ENCODE peak calls at places on chromosomes 12 and 14, in five cellular contexts. D is CD4-positive, CD25-positive, alpha-beta regulatory T cell; K is A673; N is transverse colon; Z is fibroblast of pulmonary artery. I is an unnamed sample.

GRCh38 chr12:29796823-29797263 is 13.1 kb upstream of the TMTC1 start:
- DNase-seq in D (no peak), K (peak; percentile 34), N (peak; percentile 9), Z (peak; percentile 94), I (no peak)

GRCh38 chr12:92338671-92339070 is 193.0 kb upstream of the BTG1 start:
- DNase-seq in D (no peak), K (no peak), N (no peak), Z (peak; percentile 6), I (no peak)

GRCh38 chr12:98714426-98714825 is 69.3 kb downstream of the APAF1 start:
- DNase-seq in D (no peak), K (no peak), N (no peak), Z (no peak), I (no peak)

GRCh38 chr14:69600304-69600891 is 11.0 kb upstream of the SUSD6 start:
- DNase-seq in D (no peak), K (no peak), N (no peak), Z (no peak), I (no peak)

GRCh38 chr14:82080319-82080718 is 546.7 kb upstream of the SEL1L start:
- DNase-seq in D (no peak), K (no peak), N (no peak), Z (no peak), I (no peak)

GRCh38 chr12:82740129-82741000 is 53.7 kb downstream of the TMTC2 start:
- DNase-seq in D (no peak), K (peak; percentile 81), N (no peak), Z (peak; percentile 51), I (peak; percentile 83)

GRCh38 chr12:1935242-1935641 is 16.8 kb upstream of the CACNA2D4 start:
- DNase-seq in D (no peak), K (no peak), N (no peak), Z (no peak), I (no peak)

GRCh38 chr12:76874491-76875190 is 4.2 kb downstream of the CSRP2 start:
- DNase-seq in D (no peak), K (no peak), N (no peak), Z (no peak), I (no peak)

GRCh38 chr12:28987538-28988383 is 161.3 kb upstream of the FAR2 start:
- DNase-seq in D (no peak), K (no peak), N (no peak), Z (peak; percentile 31), I (no peak)

GRCh38 chr12:10196210-10196609 is 16.5 kb upstream of the GABARAPL1 start:
- DNase-seq in D (no peak), K (no peak), N (no peak), Z (no peak), I (no peak)

GRCh38 chr12:52280796-52281560 is 6.5 kb downstream of the KRT86 start:
- DNase-seq in D (no peak), K (no peak), N (peak; percentile 39), Z (peak; percentile 98), I (no peak)

GRCh38 chr14:99270491-99271287 is 1.3 kb downstream of the BCL11B start:
- DNase-seq in D (peak; percentile 48), K (peak; percentile 69), N (no peak), Z (no peak), I (no peak)

GRCh38 chr12:48956279-48957140 is 777 bp downstream of the ARF3 start:
- DNase-seq in D (no peak), K (peak; percentile 98), N (peak; percentile 84), Z (peak; percentile 98), I (peak; percentile 93)

GRCh38 chr14:68191567-68192321 is 372.2 kb downstream of the RAD51B start:
- DNase-seq in D (no peak), K (no peak), N (no peak), Z (peak; percentile 71), I (no peak)

GRCh38 chr12:108576660-108577234 is 14.4 kb downstream of the ISCU start:
- DNase-seq in D (no peak), K (no peak), N (peak; percentile 5), Z (no peak), I (no peak)

GRCh38 chr14:61562321-61563161 is 132.8 kb upstream of the HIF1A start:
- DNase-seq in D (no peak), K (no peak), N (no peak), Z (peak; percentile 98), I (no peak)

GRCh38 chr14:71764701-71765347 is 167.4 kb upstream of the RGS6 start:
- DNase-seq in D (no peak), K (no peak), N (no peak), Z (no peak), I (no peak)

DNA sequence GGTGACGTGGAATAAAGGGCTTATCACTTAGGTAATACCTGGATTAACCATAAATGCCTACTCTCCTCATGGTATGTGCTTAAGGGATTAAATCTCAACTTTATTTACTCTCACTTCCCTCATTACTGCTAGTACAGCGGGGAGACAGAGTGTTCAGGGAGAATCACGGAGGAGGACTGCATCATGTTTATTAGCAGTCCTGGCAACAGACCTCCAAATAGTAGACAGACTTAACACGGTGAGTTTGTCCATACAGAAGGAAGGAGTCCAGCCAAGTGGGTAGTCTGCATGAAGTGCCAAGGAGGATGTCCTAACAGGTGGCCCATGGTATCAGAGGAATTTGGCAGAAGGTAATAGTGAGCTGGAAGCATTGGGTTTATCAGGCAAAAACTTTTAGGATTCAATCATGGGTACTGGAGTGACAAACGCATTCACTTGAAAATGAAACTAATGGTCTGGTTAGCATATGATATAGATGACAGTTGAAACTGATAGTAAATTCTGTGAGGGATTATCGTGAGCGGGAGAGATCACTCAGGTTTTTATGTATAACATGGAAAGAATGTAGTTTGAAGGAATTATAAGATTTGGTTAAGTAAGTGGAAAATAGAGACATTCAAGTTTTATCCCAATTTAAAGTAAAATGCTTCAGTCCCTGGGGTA is 471.8 kb downstream of the TMEM117 start:
- DNase-seq in D (no peak), K (no peak), N (no peak), Z (peak; percentile 2), I (no peak)
- H3K4me3 ChIP-seq in D (no peak overlapping the region), K (no peak overlapping the region), N (no peak overlapping the region), Z (peak overlapping the region; percentile 17), I (no peak overlapping the region)

GRCh38 chr14:54625158-54625557 is 58.2 kb downstream of the SAMD4A start:
- DNase-seq in D (no peak), K (peak; percentile 54), N (no peak), Z (peak; percentile 42), I (no peak)
- H3K4me3 ChIP-seq in D (no peak overlapping the region), K (peak overlapping the region; percentile 7), N (no peak overlapping the region), Z (no peak overlapping the region), I (peak overlapping the region; percentile 7)

GRCh38 chr14:55589171-55589570 is 9.2 kb downstream of the KTN1 start:
- DNase-seq in D (no peak), K (no peak), N (no peak), Z (no peak), I (no peak)
- H3K4me3 ChIP-seq in D (no peak overlapping the region), K (no peak overlapping the region), N (no peak overlapping the region), Z (no peak overlapping the region), I (no peak overlapping the region)

GRCh38 chr14:52883658-52884057 is 67.2 kb downstream of the FERMT2 start:
- DNase-seq in D (no peak), K (peak; percentile 69), N (no peak), Z (no peak), I (no peak)

GRCh38 chr14:52888839-52889838 is 61.7 kb downstream of the FERMT2 start:
- DNase-seq in D (no peak), K (no peak), N (no peak), Z (no peak), I (no peak)

GRCh38 chr14:52891800-52892199 is 59.0 kb downstream of the FERMT2 start:
- DNase-seq in D (no peak), K (no peak), N (no peak), Z (no peak), I (no peak)

GRCh38 chr14:52885230-52885629 is 65.6 kb downstream of the FERMT2 start:
- DNase-seq in D (no peak), K (no peak), N (no peak), Z (peak; percentile 45), I (no peak)

DNA sequence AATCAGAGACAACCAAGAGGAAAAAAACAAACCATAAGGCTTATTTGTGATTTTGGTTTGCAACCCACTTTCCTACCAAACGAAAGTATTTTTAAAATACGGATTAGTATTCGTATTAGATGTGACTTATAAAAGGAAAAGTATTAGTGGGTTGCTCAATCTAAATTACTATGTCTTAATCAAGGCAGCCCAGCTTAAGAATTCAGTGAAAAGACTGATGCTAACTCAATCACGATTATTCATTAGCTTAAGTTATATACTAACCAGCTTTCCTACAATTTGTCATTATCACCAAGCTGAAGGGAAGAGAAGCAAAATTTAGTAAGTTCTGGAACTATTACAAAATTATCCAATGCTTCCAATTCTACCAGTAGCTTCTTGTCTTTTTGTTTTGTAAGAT is 62.7 kb downstream of the FERMT2 start:
- DNase-seq in D (no peak), K (no peak), N (no peak), Z (no peak), I (no peak)
- H3K4me3 ChIP-seq in D (no peak overlapping the region), K (no peak overlapping the region), N (no peak overlapping the region), Z (no peak overlapping the region), I (no peak overlapping the region)

DNA sequence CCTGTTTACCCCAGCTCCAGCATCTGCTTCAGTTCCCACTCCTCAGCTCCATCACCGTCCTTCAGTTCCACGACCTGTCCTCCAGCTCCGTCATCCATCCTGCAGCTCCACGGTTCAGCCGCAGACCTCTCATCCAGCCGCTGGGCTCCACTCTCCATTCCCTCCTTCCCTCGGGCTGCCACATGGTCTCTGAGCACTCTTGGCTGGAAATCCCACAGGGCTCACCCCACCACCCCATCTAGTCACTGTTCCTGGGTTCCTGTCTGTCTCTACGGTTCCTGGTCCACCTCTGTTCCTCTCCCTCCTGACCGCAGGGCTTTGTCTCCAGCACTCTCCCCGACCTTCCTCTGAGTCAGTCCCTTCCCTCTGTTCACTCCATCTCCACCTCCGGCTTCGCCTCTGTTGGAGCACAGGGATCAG is 3.2 kb upstream of the P3H3 start:
- DNase-seq in D (no peak), K (no peak), N (no peak), Z (peak; percentile 44), I (no peak)
- H3K4me3 ChIP-seq in D (no peak overlapping the region), K (no peak overlapping the region), N (no peak overlapping the region), Z (peak overlapping the region; percentile 31), I (no peak overlapping the region)

DNA sequence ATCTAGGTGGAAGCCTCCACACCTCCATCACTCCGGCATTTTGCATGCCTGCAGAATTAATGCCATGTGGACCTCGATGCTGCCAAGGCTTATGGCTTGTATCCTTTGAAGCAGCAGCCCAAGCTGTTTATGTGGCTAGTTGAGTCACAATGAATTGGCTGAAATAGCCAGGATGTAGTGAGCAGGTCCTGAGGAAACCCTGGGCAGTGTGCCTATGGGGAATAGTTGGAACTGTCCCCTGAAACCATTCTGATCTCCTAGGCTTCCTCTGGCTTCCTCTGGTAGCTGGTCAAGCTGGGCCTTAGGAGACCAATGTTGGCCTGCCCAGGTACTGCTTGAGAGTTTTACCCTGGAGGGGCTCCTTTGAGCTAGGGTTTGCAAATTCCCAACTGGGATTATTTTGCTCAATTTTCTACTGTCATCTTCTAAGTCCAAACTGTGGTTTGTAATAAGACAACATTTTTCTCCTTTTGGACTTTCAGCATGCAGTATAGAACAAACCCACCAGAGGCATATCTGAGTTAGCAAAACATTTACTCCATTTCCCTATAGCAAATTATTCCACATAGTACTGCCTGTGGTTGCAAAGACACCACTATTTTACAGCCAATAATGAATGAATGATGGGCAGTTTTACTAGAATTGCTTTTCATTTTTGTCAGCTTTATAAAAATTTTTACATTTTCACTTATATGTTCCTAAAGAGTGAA is 85.1 kb upstream of the AMIGO2 start:
- DNase-seq in D (no peak), K (no peak), N (no peak), Z (peak; percentile 51), I (no peak)
- H3K4me3 ChIP-seq in D (no peak overlapping the region), K (no peak overlapping the region), N (no peak overlapping the region), Z (no peak overlapping the region), I (no peak overlapping the region)